ENCODE peak calls at places on chromosome 10, in four cellular contexts. V is A549, A is GM12878, W is IMR-90. S is an unnamed sample.

GRCh38 chr10:114180937-114181336 is 1.8 kb downstream of the TDRD1 start:
- DNase-seq in A (no peak), W (no peak), V (no peak), S (no peak)

GRCh38 chr10:132678436-132679216 is 107.3 kb downstream of the NKX6-2 start:
- DNase-seq in A (no peak), W (no peak), V (no peak), S (no peak)

GRCh38 chr10:93916257-93917063 is 22.7 kb downstream of the SLC35G1 start:
- DNase-seq in A (no peak), W (peak), V (peak), S (no peak)

GRCh38 chr10:70376436-70377378 is 5.7 kb downstream of the LRRC20 start:
- DNase-seq in W (no peak), V (no peak), A (no peak), S (no peak)

GRCh38 chr10:50501899-50502556 is 121.7 kb downstream of the SGMS1 start:
- DNase-seq in W (no peak), A (no peak), V (no peak), S (no peak)

GRCh38 chr10:23001901-23002516 is 74.2 kb downstream of the ARMC3 start:
- DNase-seq in A (no peak), V (no peak), W (no peak), S (no peak)

GRCh38 chr10:17009228-17009700 is 120.3 kb downstream of the CUBN start:
- DNase-seq in A (no peak), V (no peak), W (peak), S (no peak)

GRCh38 chr10:27525819-27526218 is 21.7 kb downstream of the RAB18 start:
- DNase-seq in V (no peak), W (peak), A (no peak), S (peak)

GRCh38 chr10:117860823-117861222 is 185.9 kb downstream of the RAB11FIP2 start:
- DNase-seq in A (no peak), V (peak), W (peak), S (peak)

GRCh38 chr10:3442451-3442990 is 269.9 kb upstream of the PITRM1 start:
- DNase-seq in V (no peak), W (peak), A (no peak), S (no peak)

GRCh38 chr10:119221666-119222065 is 14.3 kb downstream of the GRK5 start:
- DNase-seq in W (no peak), V (no peak), A (no peak), S (no peak)

GRCh38 chr10:47264797-47265281 is 35.2 kb upstream of the GDF10 start:
- DNase-seq in W (no peak), A (no peak), V (no peak), S (no peak)

GRCh38 chr10:71467161-71467560 is 70.4 kb downstream of the CDH23 start:
- DNase-seq in V (no peak), A (no peak), W (no peak), S (no peak)

GRCh38 chr10:123134058-123134914 is 1.5 kb upstream of the HMX3 start:
- DNase-seq in W (no peak), A (no peak), V (no peak), S (no peak)

GRCh38 chr10:34740321-34740720 is 74.8 kb downstream of the PARD3 start:
- DNase-seq in V (no peak), W (no peak), A (no peak), S (no peak)

DNA sequence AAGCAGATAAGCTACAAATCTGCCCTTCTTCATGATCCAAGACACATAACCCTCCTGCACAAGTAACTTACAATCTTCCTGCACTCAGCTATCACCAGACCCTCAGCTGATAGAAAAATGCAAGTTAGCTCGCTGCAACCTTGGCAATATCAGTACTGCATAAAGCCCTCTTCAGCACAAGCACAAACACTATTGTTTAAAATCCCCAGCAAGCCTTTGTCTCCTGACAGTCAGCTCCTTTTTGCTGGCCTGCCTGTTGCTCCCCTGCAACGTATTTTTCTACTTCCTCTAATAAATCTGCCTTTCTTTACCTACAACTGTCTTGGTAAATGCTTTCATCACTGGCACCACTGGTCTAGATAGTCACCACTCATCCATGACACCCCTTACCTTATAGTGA is 59.8 kb downstream of the BAMBI start:
- DNase-seq in W (no peak), V (no peak), A (no peak), S (no peak)
- TF ChIP-seq ELK1 in W (no peak), V (no peak), A (no peak), S (no peak)

DNA sequence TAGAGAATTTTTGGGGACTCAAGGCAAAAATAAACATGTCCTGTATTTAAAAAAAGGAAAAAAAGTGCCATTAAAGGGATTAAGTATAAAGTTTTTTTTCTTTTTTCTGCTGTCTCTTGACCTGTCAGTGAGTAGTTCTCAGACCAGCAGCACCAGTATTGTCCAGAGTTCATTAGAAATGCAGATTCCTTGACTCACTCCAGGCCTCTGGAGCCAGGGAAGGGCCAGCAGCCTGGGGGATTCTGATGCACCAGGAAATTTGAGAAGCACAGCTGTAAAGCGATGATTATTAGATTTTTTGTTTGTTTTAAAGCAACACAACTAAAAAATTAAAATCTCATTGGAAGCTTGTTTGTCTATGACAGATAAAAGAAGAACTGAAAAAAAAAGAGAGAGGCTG is 61.4 kb downstream of the ARHGAP22 start:
- DNase-seq in A (no peak), V (no peak), W (peak), S (no peak)
- TF ChIP-seq ELK1 in A (no peak), V (no peak), W (no peak), S (no peak)

GRCh38 chr10:110456523-110457091 is 41.1 kb upstream of the DUSP5 start:
- DNase-seq in V (no peak), A (no peak), W (peak), S (no peak)
- TF ChIP-seq ELK1 in V (no peak), A (no peak), W (no peak), S (no peak)

DNA sequence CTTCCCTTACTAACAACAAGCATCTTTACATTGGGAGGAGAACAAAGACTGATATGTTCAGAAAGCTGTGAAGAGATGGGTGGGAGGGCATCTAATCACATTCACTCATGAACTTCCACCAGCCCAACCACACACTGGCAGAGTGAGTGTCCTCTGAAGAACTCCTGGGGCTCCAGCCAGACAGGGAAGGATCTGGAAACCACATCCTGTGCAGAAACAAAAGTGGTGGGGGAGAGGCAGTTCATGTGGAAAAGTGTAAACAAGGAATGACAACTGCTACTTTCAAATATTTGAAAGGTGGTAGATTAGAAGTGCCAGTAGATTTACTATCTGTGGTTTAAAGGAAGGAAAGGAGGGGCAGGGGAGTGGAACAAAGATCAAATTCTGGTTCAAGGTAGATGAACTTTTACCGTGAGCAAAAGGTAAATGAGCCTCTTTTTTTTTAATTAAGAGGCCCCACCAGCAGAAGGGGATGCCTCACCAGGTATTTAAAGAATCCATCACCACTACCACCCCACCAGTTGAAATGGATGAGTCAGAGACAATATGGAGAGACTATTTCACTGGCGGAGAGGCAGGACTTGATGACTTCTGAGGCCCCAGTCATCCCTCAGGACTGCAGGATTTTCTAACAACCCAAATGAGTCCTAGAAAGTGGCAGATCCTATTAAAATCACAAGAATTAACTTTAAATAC is 34.5 kb downstream of the GOT1 start:
- DNase-seq in W (peak), A (no peak), V (no peak), S (no peak)
- TF ChIP-seq ELK1 in W (no peak), A (no peak), V (no peak), S (no peak)

DNA sequence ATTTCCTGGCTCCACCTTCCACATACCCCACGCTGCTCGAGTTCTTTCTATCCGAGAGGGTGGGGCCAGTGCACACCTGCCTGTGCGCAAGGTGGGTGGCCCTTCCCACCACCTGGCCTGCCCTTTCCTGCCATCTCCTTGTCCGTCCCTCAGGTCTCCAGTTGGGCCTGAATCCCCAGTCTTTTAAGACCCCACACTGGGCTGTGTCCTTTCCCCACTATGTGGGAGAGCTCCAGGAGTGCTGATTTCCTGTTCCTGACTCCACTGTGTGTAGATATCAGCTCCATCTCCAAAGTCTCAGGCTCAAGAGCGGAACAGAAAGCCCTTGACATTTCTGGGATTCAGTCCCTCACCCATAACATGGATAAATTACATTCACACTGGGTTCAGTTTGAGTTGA is 20.1 kb downstream of the LHPP start:
- DNase-seq in A (no peak), V (no peak), W (no peak), S (no peak)
- TF ChIP-seq ELK1 in A (no peak), V (no peak), W (no peak), S (no peak)

DNA sequence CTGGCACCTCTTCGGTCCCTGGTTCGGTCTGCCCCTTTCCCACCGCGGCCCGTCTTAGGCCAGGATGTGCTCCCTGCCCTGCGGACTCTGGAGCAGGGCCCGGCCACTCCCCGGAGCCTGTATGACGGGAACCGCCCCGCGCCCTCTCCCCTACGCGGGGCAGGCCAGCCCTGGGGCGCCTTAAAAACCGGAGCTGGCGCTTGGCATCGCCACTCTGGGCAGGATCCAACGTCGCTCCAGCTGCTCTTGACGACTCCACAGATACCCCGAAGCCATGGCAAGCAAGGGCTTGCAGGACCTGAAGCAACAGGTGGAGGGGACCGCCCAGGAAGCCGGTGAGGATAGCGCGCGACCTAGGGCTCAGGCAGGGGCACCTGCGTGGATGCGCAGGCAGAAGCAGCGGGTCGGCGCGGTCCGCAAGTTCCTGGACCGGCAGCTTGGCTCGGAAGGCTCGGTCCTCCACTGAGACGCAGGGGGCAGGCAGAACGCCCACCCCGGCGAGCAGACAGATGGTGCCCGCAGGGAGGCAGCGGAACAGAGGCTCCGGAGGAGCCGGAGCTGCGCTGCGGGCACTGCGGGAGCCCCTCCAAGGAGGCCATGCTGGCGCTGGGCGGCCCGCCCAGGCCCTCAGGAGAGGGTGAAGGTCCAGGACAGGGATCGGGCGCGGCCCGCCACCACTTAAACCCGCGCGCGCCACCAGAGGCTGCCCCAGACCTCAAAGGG is at the start of gene ADIRF:
- DNase-seq in V (no peak), A (no peak), W (no peak), S (no peak)
- TF ChIP-seq ELK1 in V (no peak), A (no peak), W (no peak), S (no peak)

GRCh38 chr10:89518876-89519842 is 16.2 kb downstream of the SLC16A12 start:
- DNase-seq in W (peak), V (no peak), A (no peak), S (no peak)
- TF ChIP-seq ELK1 in W (no peak), V (no peak), A (no peak), S (no peak)

GRCh38 chr10:20855398-20856038 is 41.6 kb downstream of the NEBL start:
- DNase-seq in W (peak), V (no peak), A (no peak), S (no peak)
- TF ChIP-seq ELK1 in W (no peak), V (no peak), A (no peak), S (no peak)

DNA sequence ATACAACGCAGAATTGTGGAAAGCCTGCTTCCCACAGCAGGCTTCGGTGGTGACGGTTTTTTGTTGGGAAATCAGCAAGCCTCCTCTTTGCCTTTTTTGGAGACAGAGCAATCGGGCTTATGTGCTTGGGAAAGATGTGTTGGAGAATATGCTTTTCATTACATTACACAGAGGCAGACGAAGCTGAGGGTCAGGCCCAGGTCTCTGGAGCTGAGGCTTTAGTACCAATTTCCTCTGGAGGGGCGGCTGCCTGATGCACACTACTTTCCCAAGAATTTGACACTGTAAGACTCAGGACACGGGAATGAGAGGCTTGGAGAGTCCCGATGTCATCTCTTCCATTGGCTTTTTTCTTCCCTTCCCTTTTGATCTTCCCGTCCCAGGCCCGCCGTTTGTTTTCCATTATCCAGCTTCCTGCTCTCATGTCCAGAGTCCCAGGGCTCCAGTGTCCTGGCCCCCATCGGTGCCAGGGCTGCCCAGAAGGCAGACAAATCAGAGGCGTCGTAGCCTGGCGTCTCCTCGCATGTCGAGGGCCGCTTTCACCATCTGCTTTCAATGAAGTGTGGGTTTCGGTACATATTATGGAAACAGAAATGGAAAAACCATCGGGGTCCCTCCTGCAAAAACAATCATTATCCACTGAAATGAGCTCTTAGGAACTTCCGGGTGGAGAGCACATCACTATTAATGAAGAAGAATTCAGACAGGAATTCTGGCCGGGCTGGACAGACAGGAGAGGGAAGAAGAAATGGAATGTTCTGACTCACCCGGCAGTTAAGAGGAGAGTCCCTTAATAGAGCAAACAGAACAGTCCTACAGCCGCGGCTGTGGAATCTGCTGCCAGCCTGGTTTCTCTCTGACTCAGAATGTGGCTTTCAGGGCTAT is 123.0 kb upstream of the JCAD start:
- DNase-seq in W (peak), V (peak), A (no peak), S (no peak)
- TF ChIP-seq ELK1 in W (no peak), V (no peak), A (no peak), S (no peak)

GRCh38 chr10:129765664-129766550 is 198.2 kb downstream of the EBF3 start:
- DNase-seq in A (no peak), W (no peak), V (no peak), S (no peak)
- TF ChIP-seq ELK1 in A (no peak), W (no peak), V (no peak), S (no peak)